ENCODE peak calls at places on chromosomes 4 and X, in nine cellular contexts. One of them, this sample, is unnamed.

GRCh38 chrX:101229155-101229554 is 9.6 kb downstream of the DRP2 start:
- DNase-seq in tibial artery: no peak
- DNase-seq in CD8-positive, alpha-beta memory T cell: no peak
- DNase-seq in endodermal cell: no peak
- DNase-seq in hepatocyte: no peak
- DNase-seq in CD4-positive, CD25-positive, alpha-beta regulatory T cell: no peak
- DNase-seq in AG04450: peak; percentile 20
- DNase-seq in heart right ventricle: no peak
- DNase-seq in heart left ventricle: no peak
- DNase-seq in this sample: no peak

GRCh38 chrX:41388543-41388942 is 54.6 kb downstream of the DDX3X start:
- DNase-seq in tibial artery: no peak
- DNase-seq in CD8-positive, alpha-beta memory T cell: no peak
- DNase-seq in endodermal cell: no peak
- DNase-seq in hepatocyte: no peak
- DNase-seq in CD4-positive, CD25-positive, alpha-beta regulatory T cell: no peak
- DNase-seq in AG04450: no peak
- DNase-seq in heart right ventricle: no peak
- DNase-seq in heart left ventricle: no peak
- DNase-seq in this sample: no peak

GRCh38 chrX:107603433-107604159 is 24.7 kb upstream of the PRPS1 start:
- DNase-seq in tibial artery: no peak
- DNase-seq in CD8-positive, alpha-beta memory T cell: no peak
- DNase-seq in endodermal cell: no peak
- DNase-seq in hepatocyte: peak; percentile 53
- DNase-seq in CD4-positive, CD25-positive, alpha-beta regulatory T cell: no peak
- DNase-seq in AG04450: no peak
- DNase-seq in heart right ventricle: no peak
- DNase-seq in heart left ventricle: no peak
- DNase-seq in this sample: no peak

GRCh38 chrX:13721819-13722527 is 12.4 kb downstream of the TRAPPC2 start:
- DNase-seq in tibial artery: no peak
- DNase-seq in CD8-positive, alpha-beta memory T cell: no peak
- DNase-seq in endodermal cell: no peak
- DNase-seq in hepatocyte: peak; percentile 41
- DNase-seq in CD4-positive, CD25-positive, alpha-beta regulatory T cell: no peak
- DNase-seq in AG04450: peak; percentile 60
- DNase-seq in heart right ventricle: no peak
- DNase-seq in heart left ventricle: no peak
- DNase-seq in this sample: no peak

GRCh38 chrX:19514791-19515614 is at the start of gene MAP3K15:
- DNase-seq in tibial artery: no peak
- DNase-seq in CD8-positive, alpha-beta memory T cell: peak; percentile 3
- DNase-seq in endodermal cell: peak; percentile 80
- DNase-seq in hepatocyte: peak; percentile 39
- DNase-seq in CD4-positive, CD25-positive, alpha-beta regulatory T cell: peak; percentile 0
- DNase-seq in AG04450: no peak
- DNase-seq in heart right ventricle: no peak
- DNase-seq in heart left ventricle: no peak
- DNase-seq in this sample: no peak

GRCh38 chrX:93419642-93420041 is 253.7 kb downstream of the NAP1L3 start:
- DNase-seq in tibial artery: no peak
- DNase-seq in CD8-positive, alpha-beta memory T cell: no peak
- DNase-seq in endodermal cell: no peak
- DNase-seq in hepatocyte: no peak
- DNase-seq in CD4-positive, CD25-positive, alpha-beta regulatory T cell: no peak
- DNase-seq in AG04450: no peak
- DNase-seq in heart right ventricle: no peak
- DNase-seq in heart left ventricle: no peak
- DNase-seq in this sample: no peak

GRCh38 chr4:55838952-55839351 is 14.5 kb upstream of the EXOC1 start:
- DNase-seq in tibial artery: no peak
- DNase-seq in CD8-positive, alpha-beta memory T cell: no peak
- DNase-seq in endodermal cell: no peak
- DNase-seq in hepatocyte: no peak
- DNase-seq in CD4-positive, CD25-positive, alpha-beta regulatory T cell: no peak
- DNase-seq in AG04450: no peak
- DNase-seq in heart right ventricle: no peak
- DNase-seq in heart left ventricle: no peak
- DNase-seq in this sample: no peak

GRCh38 chr4:179196511-179196910 is 1754.3 kb upstream of the AGA start:
- DNase-seq in tibial artery: no peak
- DNase-seq in CD8-positive, alpha-beta memory T cell: no peak
- DNase-seq in endodermal cell: no peak
- DNase-seq in hepatocyte: no peak
- DNase-seq in CD4-positive, CD25-positive, alpha-beta regulatory T cell: no peak
- DNase-seq in AG04450: peak; percentile 1
- DNase-seq in heart right ventricle: no peak
- DNase-seq in heart left ventricle: no peak
- DNase-seq in this sample: no peak

GRCh38 chr4:118727360-118727759 is 42.2 kb downstream of the METTL14 start:
- DNase-seq in tibial artery: no peak
- DNase-seq in CD8-positive, alpha-beta memory T cell: no peak
- DNase-seq in endodermal cell: no peak
- DNase-seq in hepatocyte: no peak
- DNase-seq in CD4-positive, CD25-positive, alpha-beta regulatory T cell: no peak
- DNase-seq in AG04450: no peak
- DNase-seq in heart right ventricle: no peak
- DNase-seq in heart left ventricle: no peak
- DNase-seq in this sample: no peak

GRCh38 chr4:40536032-40536431 is 93.6 kb downstream of the RBM47 start:
- DNase-seq in tibial artery: no peak
- DNase-seq in CD8-positive, alpha-beta memory T cell: no peak
- DNase-seq in endodermal cell: no peak
- DNase-seq in hepatocyte: no peak
- DNase-seq in CD4-positive, CD25-positive, alpha-beta regulatory T cell: no peak
- DNase-seq in AG04450: no peak
- DNase-seq in heart right ventricle: no peak
- DNase-seq in heart left ventricle: no peak
- DNase-seq in this sample: no peak

GRCh38 chr4:177047851-177048174 is 255.1 kb upstream of the VEGFC start:
- DNase-seq in tibial artery: no peak
- DNase-seq in CD8-positive, alpha-beta memory T cell: no peak
- DNase-seq in endodermal cell: no peak
- DNase-seq in hepatocyte: no peak
- DNase-seq in CD4-positive, CD25-positive, alpha-beta regulatory T cell: no peak
- DNase-seq in AG04450: no peak
- DNase-seq in heart right ventricle: no peak
- DNase-seq in heart left ventricle: no peak
- DNase-seq in this sample: no peak

GRCh38 chrX:115459883-115460564 is 101.0 kb upstream of the PLS3 start:
- DNase-seq in tibial artery: no peak
- DNase-seq in CD8-positive, alpha-beta memory T cell: no peak
- DNase-seq in endodermal cell: no peak
- DNase-seq in hepatocyte: no peak
- DNase-seq in CD4-positive, CD25-positive, alpha-beta regulatory T cell: no peak
- DNase-seq in AG04450: no peak
- DNase-seq in heart right ventricle: no peak
- DNase-seq in heart left ventricle: no peak
- DNase-seq in this sample: no peak

GRCh38 chrX:82041034-82041433 is 839.1 kb downstream of the SH3BGRL start:
- DNase-seq in tibial artery: no peak
- DNase-seq in CD8-positive, alpha-beta memory T cell: no peak
- DNase-seq in endodermal cell: no peak
- DNase-seq in hepatocyte: no peak
- DNase-seq in CD4-positive, CD25-positive, alpha-beta regulatory T cell: no peak
- DNase-seq in AG04450: no peak
- DNase-seq in heart right ventricle: no peak
- DNase-seq in heart left ventricle: no peak
- DNase-seq in this sample: no peak

GRCh38 chrX:17860179-17860780 is 818 bp downstream of the RAI2 start:
- DNase-seq in tibial artery: no peak
- DNase-seq in CD8-positive, alpha-beta memory T cell: peak; percentile 11
- DNase-seq in endodermal cell: peak; percentile 57
- DNase-seq in hepatocyte: no peak
- DNase-seq in CD4-positive, CD25-positive, alpha-beta regulatory T cell: no peak
- DNase-seq in AG04450: no peak
- DNase-seq in heart right ventricle: no peak
- DNase-seq in heart left ventricle: peak; percentile 25
- DNase-seq in this sample: no peak

GRCh38 chrX:17007134-17007768 is 60.8 kb downstream of the REPS2 start:
- DNase-seq in tibial artery: no peak
- DNase-seq in CD8-positive, alpha-beta memory T cell: no peak
- DNase-seq in endodermal cell: peak; percentile 68
- DNase-seq in hepatocyte: no peak
- DNase-seq in CD4-positive, CD25-positive, alpha-beta regulatory T cell: no peak
- DNase-seq in AG04450: no peak
- DNase-seq in heart right ventricle: no peak
- DNase-seq in heart left ventricle: peak; percentile 15
- DNase-seq in this sample: no peak

GRCh38 chr4:113349400-113349799 is 299.9 kb downstream of the ANK2 start:
- DNase-seq in tibial artery: no peak
- DNase-seq in CD8-positive, alpha-beta memory T cell: no peak
- DNase-seq in endodermal cell: no peak
- DNase-seq in hepatocyte: no peak
- DNase-seq in CD4-positive, CD25-positive, alpha-beta regulatory T cell: no peak
- DNase-seq in AG04450: no peak
- DNase-seq in heart right ventricle: no peak
- DNase-seq in heart left ventricle: no peak
- DNase-seq in this sample: no peak

GRCh38 chr4:186536285-186536684 is 19.1 kb downstream of the MTNR1A start:
- DNase-seq in tibial artery: no peak
- DNase-seq in CD8-positive, alpha-beta memory T cell: no peak
- DNase-seq in endodermal cell: no peak
- DNase-seq in hepatocyte: no peak
- DNase-seq in CD4-positive, CD25-positive, alpha-beta regulatory T cell: no peak
- DNase-seq in AG04450: no peak
- DNase-seq in heart right ventricle: no peak
- DNase-seq in heart left ventricle: no peak
- DNase-seq in this sample: no peak

GRCh38 chr4:150581611-150582010 is 340 bp upstream of the MAB21L2 start:
- DNase-seq in tibial artery: no peak
- DNase-seq in CD8-positive, alpha-beta memory T cell: no peak
- DNase-seq in endodermal cell: peak; percentile 86
- DNase-seq in hepatocyte: peak; percentile 63
- DNase-seq in CD4-positive, CD25-positive, alpha-beta regulatory T cell: no peak
- DNase-seq in AG04450: peak; percentile 34
- DNase-seq in heart right ventricle: no peak
- DNase-seq in heart left ventricle: no peak
- DNase-seq in this sample: no peak

GRCh38 chr4:151753056-151753455 is 7.8 kb downstream of the GATB start:
- DNase-seq in tibial artery: no peak
- DNase-seq in CD8-positive, alpha-beta memory T cell: no peak
- DNase-seq in endodermal cell: no peak
- DNase-seq in hepatocyte: no peak
- DNase-seq in CD4-positive, CD25-positive, alpha-beta regulatory T cell: no peak
- DNase-seq in AG04450: no peak
- DNase-seq in heart right ventricle: no peak
- DNase-seq in heart left ventricle: no peak
- DNase-seq in this sample: no peak

GRCh38 chr4:4754641-4755040 is 104.8 kb upstream of the MSX1 start:
- DNase-seq in tibial artery: no peak
- DNase-seq in CD8-positive, alpha-beta memory T cell: no peak
- DNase-seq in endodermal cell: no peak
- DNase-seq in hepatocyte: no peak
- DNase-seq in CD4-positive, CD25-positive, alpha-beta regulatory T cell: no peak
- DNase-seq in AG04450: no peak
- DNase-seq in heart right ventricle: no peak
- DNase-seq in heart left ventricle: no peak
- DNase-seq in this sample: no peak
- H3K4me3 ChIP-seq in tibial artery: no peak overlapping the region
- H3K4me3 ChIP-seq in CD8-positive, alpha-beta memory T cell: no peak overlapping the region
- H3K4me3 ChIP-seq in endodermal cell: no peak overlapping the region
- H3K4me3 ChIP-seq in hepatocyte: no peak overlapping the region
- H3K4me3 ChIP-seq in CD4-positive, CD25-positive, alpha-beta regulatory T cell: no peak overlapping the region
- H3K4me3 ChIP-seq in AG04450: no peak overlapping the region
- H3K4me3 ChIP-seq in heart right ventricle: no peak overlapping the region
- H3K4me3 ChIP-seq in heart left ventricle: no peak overlapping the region
- H3K4me3 ChIP-seq in this sample: no peak overlapping the region

GRCh38 chr4:140112576-140112975 is 41.4 kb downstream of the MAML3 start:
- DNase-seq in tibial artery: no peak
- DNase-seq in CD8-positive, alpha-beta memory T cell: no peak
- DNase-seq in endodermal cell: no peak
- DNase-seq in hepatocyte: no peak
- DNase-seq in CD4-positive, CD25-positive, alpha-beta regulatory T cell: no peak
- DNase-seq in AG04450: no peak
- DNase-seq in heart right ventricle: no peak
- DNase-seq in heart left ventricle: no peak
- DNase-seq in this sample: no peak
- H3K27me3 ChIP-seq in tibial artery: no peaks in the 10 kb centered on the region
- H3K27me3 ChIP-seq in CD8-positive, alpha-beta memory T cell: no peaks in the 10 kb centered on the region
- H3K27me3 ChIP-seq in endodermal cell: no peaks in the 10 kb centered on the region
- H3K27me3 ChIP-seq in hepatocyte: no peaks in the 10 kb centered on the region
- H3K27me3 ChIP-seq in CD4-positive, CD25-positive, alpha-beta regulatory T cell: no peaks in the 10 kb centered on the region
- H3K27me3 ChIP-seq in AG04450: no peaks in the 10 kb centered on the region
- H3K27me3 ChIP-seq in heart right ventricle: no peaks in the 10 kb centered on the region
- H3K27me3 ChIP-seq in heart left ventricle: no peaks in the 10 kb centered on the region
- H3K27me3 ChIP-seq in this sample: no peaks in the 10 kb centered on the region

DNA sequence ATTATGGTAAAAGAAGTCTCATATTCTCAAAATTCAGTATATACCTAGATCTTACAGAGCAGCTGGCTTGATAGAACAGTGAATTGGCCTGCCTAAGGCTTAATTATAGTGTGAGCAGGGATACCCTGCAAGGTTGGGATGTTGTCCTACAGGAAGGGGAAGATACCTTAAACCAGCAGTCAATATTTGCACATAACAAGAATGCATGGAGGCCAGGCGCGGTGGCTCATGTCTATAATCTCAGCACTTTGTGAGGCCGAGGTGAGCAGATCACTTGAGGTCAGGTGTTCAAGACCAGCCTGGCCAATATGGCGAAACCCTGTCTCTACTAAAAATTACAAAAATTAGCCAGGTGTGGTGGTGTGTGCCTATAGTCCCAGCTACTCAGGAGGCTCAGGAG is 58.7 kb upstream of the ABCG2 start:
- DNase-seq in tibial artery: no peak
- DNase-seq in CD8-positive, alpha-beta memory T cell: no peak
- DNase-seq in endodermal cell: no peak
- DNase-seq in hepatocyte: no peak
- DNase-seq in CD4-positive, CD25-positive, alpha-beta regulatory T cell: no peak
- DNase-seq in AG04450: no peak
- DNase-seq in heart right ventricle: no peak
- DNase-seq in heart left ventricle: no peak
- DNase-seq in this sample: no peak
- H3K4me3 ChIP-seq in tibial artery: no peak overlapping the region
- H3K4me3 ChIP-seq in CD8-positive, alpha-beta memory T cell: no peak overlapping the region
- H3K4me3 ChIP-seq in endodermal cell: no peak overlapping the region
- H3K4me3 ChIP-seq in hepatocyte: no peak overlapping the region
- H3K4me3 ChIP-seq in CD4-positive, CD25-positive, alpha-beta regulatory T cell: no peak overlapping the region
- H3K4me3 ChIP-seq in AG04450: no peak overlapping the region
- H3K4me3 ChIP-seq in heart right ventricle: no peak overlapping the region
- H3K4me3 ChIP-seq in heart left ventricle: no peak overlapping the region
- H3K4me3 ChIP-seq in this sample: no peak overlapping the region

DNA sequence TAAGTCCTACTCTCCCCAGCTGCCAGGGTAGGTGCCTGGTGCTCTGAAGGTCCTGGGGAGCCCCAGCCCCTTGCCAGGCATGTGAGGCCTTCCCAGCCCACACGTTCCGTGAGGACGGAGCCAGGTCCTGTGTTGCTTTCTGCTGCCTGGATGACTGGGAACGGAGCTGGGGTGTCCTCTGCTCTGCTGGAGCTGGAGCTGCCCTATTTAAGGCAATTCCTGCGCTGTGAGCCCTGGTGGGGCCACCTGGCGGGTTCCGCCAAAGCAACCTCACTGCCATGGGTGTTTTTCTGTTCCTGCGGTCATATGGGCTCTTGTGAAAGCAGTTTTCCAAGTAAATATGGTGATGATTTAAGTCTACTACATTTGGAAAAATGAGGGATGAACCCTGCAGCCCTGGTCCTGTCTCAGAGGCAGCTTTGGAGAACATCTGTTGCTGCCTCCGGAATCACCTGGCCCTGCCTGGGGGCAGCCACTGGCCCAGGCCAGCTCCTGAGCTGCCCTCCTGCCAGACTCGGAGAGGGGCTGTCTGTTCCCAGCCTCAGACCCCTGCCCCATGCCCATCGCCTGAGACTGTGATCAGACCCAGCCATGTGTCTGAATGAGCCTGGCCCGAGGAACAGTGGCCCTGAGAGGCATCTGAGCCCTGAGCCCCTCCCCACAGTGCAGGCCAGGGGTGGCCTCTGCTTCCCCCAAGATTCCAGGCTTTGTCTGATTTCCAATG is 33.2 kb downstream of the FGFRL1 start:
- DNase-seq in tibial artery: peak; percentile 21
- DNase-seq in CD8-positive, alpha-beta memory T cell: no peak
- DNase-seq in endodermal cell: peak; percentile 55
- DNase-seq in hepatocyte: no peak
- DNase-seq in CD4-positive, CD25-positive, alpha-beta regulatory T cell: no peak
- DNase-seq in AG04450: no peak
- DNase-seq in heart right ventricle: no peak
- DNase-seq in heart left ventricle: no peak
- DNase-seq in this sample: peak; percentile 1
- H3K27me3 ChIP-seq in tibial artery: no peaks in the 10 kb centered on the region
- H3K27me3 ChIP-seq in CD8-positive, alpha-beta memory T cell: peaks cover 9% of the 10 kb centered on the region
- H3K27me3 ChIP-seq in endodermal cell: peaks cover 62% of the 10 kb centered on the region
- H3K27me3 ChIP-seq in hepatocyte: no peaks in the 10 kb centered on the region
- H3K27me3 ChIP-seq in CD4-positive, CD25-positive, alpha-beta regulatory T cell: no peaks in the 10 kb centered on the region
- H3K27me3 ChIP-seq in AG04450: no peaks in the 10 kb centered on the region
- H3K27me3 ChIP-seq in heart right ventricle: peaks cover 22% of the 10 kb centered on the region
- H3K27me3 ChIP-seq in heart left ventricle: peaks cover 27% of the 10 kb centered on the region
- H3K27me3 ChIP-seq in this sample: no peaks in the 10 kb centered on the region

This sample was measured in thoracic aorta.